ENCODE peak calls at places on chromosome X, in ten cellular contexts. One of them, this sample, is unnamed. For H3K4me1, the result is how much of the 10 kb centered on the place peaks cover.

GRCh38 chrX:123830309-123830708 is 29.5 kb upstream of the XIAP start:
- DNase-seq in body of pancreas: no peak
- DNase-seq in hepatocyte: peak
- DNase-seq in SK-N-SH: no peak
- DNase-seq in keratinocyte: no peak
- DNase-seq in cardiac muscle cell: no peak
- DNase-seq in K562: no peak
- DNase-seq in neural progenitor cell: no peak
- DNase-seq in HCT116: no peak
- DNase-seq in heart left ventricle: no peak
- DNase-seq in this sample: peak

GRCh38 chrX:21479695-21480280 is 105.6 kb downstream of the CNKSR2 start:
- DNase-seq in keratinocyte: peak
- DNase-seq in SK-N-SH: peak
- DNase-seq in HCT116: no peak
- DNase-seq in neural progenitor cell: peak
- DNase-seq in cardiac muscle cell: peak
- DNase-seq in hepatocyte: peak
- DNase-seq in K562: no peak
- DNase-seq in heart left ventricle: no peak
- DNase-seq in body of pancreas: no peak
- DNase-seq in this sample: peak

GRCh38 chrX:134236690-134237362 is at the start of gene CCDC160:
- DNase-seq in neural progenitor cell: peak
- DNase-seq in cardiac muscle cell: peak
- DNase-seq in body of pancreas: peak
- DNase-seq in HCT116: peak
- DNase-seq in keratinocyte: no peak
- DNase-seq in hepatocyte: peak
- DNase-seq in heart left ventricle: peak
- DNase-seq in SK-N-SH: peak
- DNase-seq in K562: peak
- DNase-seq in this sample: no peak

GRCh38 chrX:14015294-14015693 is 14.4 kb downstream of the GEMIN8 start:
- DNase-seq in SK-N-SH: no peak
- DNase-seq in K562: no peak
- DNase-seq in body of pancreas: no peak
- DNase-seq in heart left ventricle: no peak
- DNase-seq in HCT116: no peak
- DNase-seq in neural progenitor cell: no peak
- DNase-seq in hepatocyte: no peak
- DNase-seq in keratinocyte: no peak
- DNase-seq in cardiac muscle cell: no peak
- DNase-seq in this sample: no peak

GRCh38 chrX:46326161-46326560 is 219.1 kb downstream of the ZNF674 start:
- DNase-seq in HCT116: no peak
- DNase-seq in K562: no peak
- DNase-seq in SK-N-SH: no peak
- DNase-seq in keratinocyte: no peak
- DNase-seq in hepatocyte: no peak
- DNase-seq in heart left ventricle: no peak
- DNase-seq in body of pancreas: no peak
- DNase-seq in cardiac muscle cell: no peak
- DNase-seq in neural progenitor cell: no peak
- DNase-seq in this sample: peak

GRCh38 chrX:107449490-107450175 is at the start of gene FRMPD3:
- DNase-seq in neural progenitor cell: peak
- DNase-seq in heart left ventricle: no peak
- DNase-seq in cardiac muscle cell: peak
- DNase-seq in keratinocyte: no peak
- DNase-seq in body of pancreas: no peak
- DNase-seq in HCT116: no peak
- DNase-seq in SK-N-SH: peak
- DNase-seq in hepatocyte: peak
- DNase-seq in K562: no peak
- DNase-seq in this sample: no peak

GRCh38 chrX:23785564-23785963 is 2.6 kb downstream of the SAT1 start:
- DNase-seq in cardiac muscle cell: peak
- DNase-seq in SK-N-SH: no peak
- DNase-seq in heart left ventricle: no peak
- DNase-seq in neural progenitor cell: no peak
- DNase-seq in K562: no peak
- DNase-seq in body of pancreas: no peak
- DNase-seq in hepatocyte: no peak
- DNase-seq in HCT116: no peak
- DNase-seq in keratinocyte: no peak
- DNase-seq in this sample: no peak

GRCh38 chrX:64350047-64350446 is 45.2 kb downstream of the MTMR8 start:
- DNase-seq in hepatocyte: no peak
- DNase-seq in SK-N-SH: no peak
- DNase-seq in HCT116: no peak
- DNase-seq in body of pancreas: no peak
- DNase-seq in K562: no peak
- DNase-seq in keratinocyte: no peak
- DNase-seq in neural progenitor cell: no peak
- DNase-seq in heart left ventricle: no peak
- DNase-seq in cardiac muscle cell: no peak
- DNase-seq in this sample: no peak

GRCh38 chrX:103404225-103405008 is 28.1 kb downstream of the BEX3 start:
- DNase-seq in cardiac muscle cell: peak
- DNase-seq in neural progenitor cell: peak
- DNase-seq in body of pancreas: peak
- DNase-seq in heart left ventricle: peak
- DNase-seq in K562: peak
- DNase-seq in SK-N-SH: peak
- DNase-seq in HCT116: peak
- DNase-seq in keratinocyte: no peak
- DNase-seq in hepatocyte: peak
- DNase-seq in this sample: peak

GRCh38 chrX:23373129-23373804 is 38.6 kb downstream of the PTCHD1 start:
- DNase-seq in keratinocyte: peak
- DNase-seq in body of pancreas: no peak
- DNase-seq in HCT116: no peak
- DNase-seq in K562: no peak
- DNase-seq in heart left ventricle: no peak
- DNase-seq in neural progenitor cell: no peak
- DNase-seq in hepatocyte: no peak
- DNase-seq in cardiac muscle cell: no peak
- DNase-seq in SK-N-SH: no peak
- DNase-seq in this sample: peak

GRCh38 chrX:118524344-118524743 is 28.7 kb downstream of the DOCK11 start:
- DNase-seq in hepatocyte: no peak
- DNase-seq in body of pancreas: no peak
- DNase-seq in SK-N-SH: no peak
- DNase-seq in K562: no peak
- DNase-seq in keratinocyte: no peak
- DNase-seq in cardiac muscle cell: no peak
- DNase-seq in neural progenitor cell: no peak
- DNase-seq in heart left ventricle: no peak
- DNase-seq in HCT116: no peak
- DNase-seq in this sample: no peak
- H3K4me1 ChIP-seq in hepatocyte: under half
- H3K4me1 ChIP-seq in body of pancreas: under half
- H3K4me1 ChIP-seq in SK-N-SH: under half
- H3K4me1 ChIP-seq in K562: half or more
- H3K4me1 ChIP-seq in keratinocyte: under half
- H3K4me1 ChIP-seq in cardiac muscle cell: under half
- H3K4me1 ChIP-seq in neural progenitor cell: under half
- H3K4me1 ChIP-seq in heart left ventricle: under half
- H3K4me1 ChIP-seq in HCT116: under half
- H3K4me1 ChIP-seq in this sample: under half

DNA sequence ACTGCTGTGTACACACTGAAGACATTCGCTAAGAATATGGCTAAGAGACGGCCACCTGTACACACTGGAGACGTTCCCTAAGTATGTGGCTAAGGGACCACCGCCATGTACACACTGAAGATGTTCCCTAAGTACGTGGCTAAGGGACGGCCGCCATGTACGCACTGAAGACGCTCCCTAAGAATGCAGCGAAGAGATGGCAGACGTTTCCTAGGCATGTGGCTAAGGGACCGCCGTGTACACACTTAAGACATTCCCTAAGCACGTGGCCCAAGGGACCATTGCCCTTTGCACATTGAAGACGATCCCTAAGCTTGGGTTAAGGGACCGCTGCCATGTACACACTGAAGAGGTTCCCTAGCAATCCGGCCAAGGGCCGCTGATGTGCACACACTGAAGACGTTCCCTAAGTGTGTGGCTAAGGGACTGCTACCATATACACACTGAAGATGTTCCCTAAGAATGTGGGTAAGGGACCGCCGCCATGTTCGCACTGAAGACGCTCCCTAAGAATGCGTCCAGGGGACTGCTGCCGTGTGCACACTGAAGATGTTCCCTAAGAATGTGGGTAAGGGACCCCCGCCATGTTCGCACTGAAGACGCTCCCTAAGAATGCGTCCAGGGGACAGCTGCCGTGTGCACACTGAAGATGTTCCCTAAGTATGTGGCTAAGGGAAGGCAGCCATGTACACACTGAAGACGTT is 36.7 kb downstream of the DHRSX start:
- DNase-seq in K562: peak
- DNase-seq in body of pancreas: no peak
- DNase-seq in cardiac muscle cell: no peak
- DNase-seq in heart left ventricle: no peak
- DNase-seq in SK-N-SH: no peak
- DNase-seq in neural progenitor cell: peak
- DNase-seq in keratinocyte: no peak
- DNase-seq in hepatocyte: no peak
- DNase-seq in HCT116: peak
- DNase-seq in this sample: peak
- TF ChIP-seq CTCF in K562: no peak
- TF ChIP-seq CTCF in body of pancreas: no peak
- TF ChIP-seq CTCF in cardiac muscle cell: no peak
- TF ChIP-seq CTCF in heart left ventricle: no peak
- TF ChIP-seq CTCF in SK-N-SH: no peak
- TF ChIP-seq CTCF in neural progenitor cell: no peak
- TF ChIP-seq CTCF in keratinocyte: no peak
- TF ChIP-seq CTCF in hepatocyte: no peak
- TF ChIP-seq CTCF in HCT116: no peak
- TF ChIP-seq CTCF in this sample: no peak

GRCh38 chrX:40106677-40107290 is 9.0 kb upstream of the BCOR start:
- DNase-seq in cardiac muscle cell: no peak
- DNase-seq in SK-N-SH: peak
- DNase-seq in HCT116: no peak
- DNase-seq in heart left ventricle: no peak
- DNase-seq in neural progenitor cell: no peak
- DNase-seq in hepatocyte: no peak
- DNase-seq in K562: no peak
- DNase-seq in body of pancreas: no peak
- DNase-seq in keratinocyte: no peak
- DNase-seq in this sample: no peak
- H3K4me1 ChIP-seq in cardiac muscle cell: under half
- H3K4me1 ChIP-seq in SK-N-SH: under half
- H3K4me1 ChIP-seq in HCT116: under half
- H3K4me1 ChIP-seq in heart left ventricle: under half
- H3K4me1 ChIP-seq in neural progenitor cell: under half
- H3K4me1 ChIP-seq in hepatocyte: half or more
- H3K4me1 ChIP-seq in K562: half or more
- H3K4me1 ChIP-seq in body of pancreas: under half
- H3K4me1 ChIP-seq in keratinocyte: under half
- H3K4me1 ChIP-seq in this sample: under half

GRCh38 chrX:71251456-71251973 is 2.4 kb downstream of the ZMYM3 start:
- DNase-seq in body of pancreas: no peak
- DNase-seq in neural progenitor cell: no peak
- DNase-seq in hepatocyte: no peak
- DNase-seq in HCT116: no peak
- DNase-seq in K562: no peak
- DNase-seq in heart left ventricle: no peak
- DNase-seq in SK-N-SH: no peak
- DNase-seq in keratinocyte: no peak
- DNase-seq in cardiac muscle cell: no peak
- DNase-seq in this sample: no peak

GRCh38 chrX:71252221-71252620 is 1.7 kb downstream of the ZMYM3 start:
- DNase-seq in HCT116: no peak
- DNase-seq in cardiac muscle cell: no peak
- DNase-seq in body of pancreas: no peak
- DNase-seq in neural progenitor cell: no peak
- DNase-seq in heart left ventricle: no peak
- DNase-seq in K562: no peak
- DNase-seq in keratinocyte: no peak
- DNase-seq in hepatocyte: no peak
- DNase-seq in SK-N-SH: no peak
- DNase-seq in this sample: no peak

GRCh38 chrX:71254092-71254941 is at the start of gene ZMYM3:
- DNase-seq in HCT116: peak
- DNase-seq in body of pancreas: peak
- DNase-seq in keratinocyte: no peak
- DNase-seq in cardiac muscle cell: peak
- DNase-seq in K562: peak
- DNase-seq in hepatocyte: peak
- DNase-seq in neural progenitor cell: peak
- DNase-seq in heart left ventricle: peak
- DNase-seq in SK-N-SH: peak
- DNase-seq in this sample: peak

GRCh38 chrX:71256051-71256450 is 2.1 kb upstream of the ZMYM3 start:
- DNase-seq in cardiac muscle cell: no peak
- DNase-seq in SK-N-SH: no peak
- DNase-seq in body of pancreas: no peak
- DNase-seq in HCT116: no peak
- DNase-seq in keratinocyte: no peak
- DNase-seq in hepatocyte: no peak
- DNase-seq in neural progenitor cell: no peak
- DNase-seq in K562: no peak
- DNase-seq in heart left ventricle: no peak
- DNase-seq in this sample: no peak

GRCh38 chrX:71253253-71254091 is 468 bp downstream of the ZMYM3 start:
- DNase-seq in cardiac muscle cell: peak
- DNase-seq in neural progenitor cell: peak
- DNase-seq in hepatocyte: peak
- DNase-seq in heart left ventricle: peak
- DNase-seq in body of pancreas: peak
- DNase-seq in K562: peak
- DNase-seq in HCT116: no peak
- DNase-seq in keratinocyte: no peak
- DNase-seq in SK-N-SH: peak
- DNase-seq in this sample: peak
- TF ChIP-seq CTCF in cardiac muscle cell: peak
- TF ChIP-seq CTCF in neural progenitor cell: peak
- TF ChIP-seq CTCF in hepatocyte: peak
- TF ChIP-seq CTCF in heart left ventricle: peak
- TF ChIP-seq CTCF in body of pancreas: peak
- TF ChIP-seq CTCF in K562: peak
- TF ChIP-seq CTCF in HCT116: peak
- TF ChIP-seq CTCF in keratinocyte: peak
- TF ChIP-seq CTCF in SK-N-SH: peak
- TF ChIP-seq CTCF in this sample: peak

GRCh38 chrX:117989512-117989911 is 127.1 kb downstream of the KLHL13 start:
- DNase-seq in heart left ventricle: no peak
- DNase-seq in SK-N-SH: no peak
- DNase-seq in keratinocyte: no peak
- DNase-seq in HCT116: no peak
- DNase-seq in cardiac muscle cell: no peak
- DNase-seq in neural progenitor cell: no peak
- DNase-seq in K562: no peak
- DNase-seq in body of pancreas: no peak
- DNase-seq in hepatocyte: no peak
- DNase-seq in this sample: no peak
- H3K4me1 ChIP-seq in heart left ventricle: under half
- H3K4me1 ChIP-seq in SK-N-SH: under half
- H3K4me1 ChIP-seq in keratinocyte: under half
- H3K4me1 ChIP-seq in HCT116: under half
- H3K4me1 ChIP-seq in cardiac muscle cell: under half
- H3K4me1 ChIP-seq in neural progenitor cell: under half
- H3K4me1 ChIP-seq in K562: under half
- H3K4me1 ChIP-seq in body of pancreas: under half
- H3K4me1 ChIP-seq in hepatocyte: under half
- H3K4me1 ChIP-seq in this sample: under half